ENCODE peak calls at places on chromosomes 6 and 20, in six cellular contexts. Y is cardiac fibroblast, U is fibroblast of the aortic adventitia, C is PC-3, T is heart left ventricle, X is SK-N-SH. S is an unnamed sample.

GRCh38 chr20:59428441-59429205 is 128.2 kb downstream of the EDN3 start:
- DNase-seq in C (no peak), X (no peak), T (no peak), U (no peak), Y (no peak), S (no peak)

GRCh38 chr6:42569102-42570028 is 5.5 kb downstream of the UBR2 start:
- DNase-seq in T (no peak), U (peak; percentile 95), X (no peak), Y (peak; percentile 90), C (peak; percentile 77), S (no peak)

GRCh38 chr6:6824381-6824780 is 235.9 kb downstream of the LY86 start:
- DNase-seq in C (no peak), X (no peak), U (no peak), Y (no peak), T (no peak), S (no peak)

GRCh38 chr6:152089992-152090391 is 282.5 kb downstream of the ESR1 start:
- DNase-seq in Y (peak; percentile 65), X (no peak), C (peak; percentile 72), U (peak; percentile 75), T (no peak), S (no peak)

GRCh38 chr20:1266167-1266973 is at the start of gene SNPH:
- DNase-seq in C (peak; percentile 84), X (peak; percentile 85), U (peak; percentile 67), Y (peak; percentile 82), T (peak; percentile 85), S (peak; percentile 25)

GRCh38 chr20:63377256-63378114 is 16.3 kb upstream of the CHRNA4 start:
- DNase-seq in U (no peak), X (no peak), C (no peak), Y (no peak), T (no peak), S (no peak)

GRCh38 chr20:25452333-25452732 is 44.9 kb downstream of the GINS1 start:
- DNase-seq in X (no peak), U (no peak), T (no peak), C (no peak), Y (peak; percentile 16), S (no peak)

GRCh38 chr6:29016559-29017427 is 11.7 kb upstream of the ZNF311 start:
- DNase-seq in Y (peak; percentile 85), U (peak; percentile 85), X (peak; percentile 72), C (peak; percentile 91), T (peak; percentile 83), S (peak; percentile 75)

GRCh38 chr6:138250513-138251247 is 32.4 kb upstream of the PBOV1 start:
- DNase-seq in X (no peak), U (peak; percentile 94), C (no peak), Y (peak; percentile 94), T (no peak), S (no peak)

GRCh38 chr20:24782801-24783630 is 166.1 kb upstream of the CST7 start:
- DNase-seq in C (peak; percentile 28), X (peak; percentile 44), T (no peak), Y (no peak), U (no peak), S (peak; percentile 41)

DNA sequence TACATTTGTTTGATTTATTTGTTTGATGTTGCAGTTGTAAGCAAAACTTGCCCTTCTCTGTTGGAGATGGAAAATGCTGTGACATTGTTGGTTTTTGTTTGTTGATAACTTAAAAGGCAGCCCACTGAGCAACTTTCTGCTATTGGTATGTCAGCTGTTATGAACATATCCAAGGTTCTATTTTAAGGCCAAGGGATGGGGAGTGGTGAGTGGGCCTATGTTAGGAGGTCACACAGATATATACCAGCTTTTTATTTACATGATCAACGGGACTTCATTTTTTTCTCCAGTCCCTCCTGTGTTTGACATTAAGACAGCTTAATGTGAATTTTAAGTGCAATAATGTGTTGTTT is 5.8 kb downstream of the QKI start:
- DNase-seq in C (no peak), X (no peak), T (no peak), U (peak; percentile 20), Y (no peak), S (no peak)
- H3K4me3 ChIP-seq in C (peak overlapping the region; percentile 68), X (no peak overlapping the region), T (peak overlapping the region; percentile 84), U (peak overlapping the region; percentile 51), Y (no peak overlapping the region), S (no peak overlapping the region)

DNA sequence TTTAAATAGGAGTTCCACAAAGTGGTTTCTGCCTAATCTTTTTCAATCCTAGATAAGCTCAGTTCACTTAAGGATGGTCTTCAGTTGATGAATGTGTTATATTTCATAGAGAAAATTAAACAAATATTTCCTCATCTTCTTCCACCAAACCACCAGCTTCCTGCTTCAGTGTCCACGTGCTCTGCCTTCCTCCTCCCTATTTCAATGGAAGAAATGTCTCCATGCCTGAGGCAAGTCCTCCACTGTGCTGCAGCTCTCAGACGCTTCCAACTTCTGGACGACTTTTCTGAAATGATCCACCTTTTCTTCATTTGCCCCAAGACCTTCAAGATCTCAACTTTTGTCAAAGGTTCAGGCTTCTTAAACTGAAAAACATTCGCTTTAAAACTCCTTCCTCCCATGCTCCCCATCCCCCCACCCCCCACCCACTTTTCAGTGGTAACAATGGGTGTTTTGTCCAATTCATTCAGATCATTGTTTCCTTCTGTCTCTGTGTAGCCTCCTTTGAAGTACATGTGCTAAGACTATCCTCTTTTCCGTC is 25.3 kb upstream of the FABP7 start:
- DNase-seq in T (no peak), U (no peak), Y (no peak), C (no peak), X (no peak), S (no peak)
- H3K4me3 ChIP-seq in T (peak overlapping the region; percentile 41), U (no peak overlapping the region), Y (no peak overlapping the region), C (no peak overlapping the region), X (no peak overlapping the region), S (no peak overlapping the region)

GRCh38 chr20:2874456-2874855 is 1.2 kb downstream of the PTPRA start:
- DNase-seq in U (peak; percentile 8), Y (no peak), T (no peak), C (peak; percentile 24), X (no peak), S (no peak)
- H3K4me3 ChIP-seq in U (peak overlapping the region; percentile 90), Y (peak overlapping the region; percentile 87), T (peak overlapping the region; percentile 92), C (peak overlapping the region; percentile 99), X (peak overlapping the region; percentile 89), S (peak overlapping the region; percentile 81)

DNA sequence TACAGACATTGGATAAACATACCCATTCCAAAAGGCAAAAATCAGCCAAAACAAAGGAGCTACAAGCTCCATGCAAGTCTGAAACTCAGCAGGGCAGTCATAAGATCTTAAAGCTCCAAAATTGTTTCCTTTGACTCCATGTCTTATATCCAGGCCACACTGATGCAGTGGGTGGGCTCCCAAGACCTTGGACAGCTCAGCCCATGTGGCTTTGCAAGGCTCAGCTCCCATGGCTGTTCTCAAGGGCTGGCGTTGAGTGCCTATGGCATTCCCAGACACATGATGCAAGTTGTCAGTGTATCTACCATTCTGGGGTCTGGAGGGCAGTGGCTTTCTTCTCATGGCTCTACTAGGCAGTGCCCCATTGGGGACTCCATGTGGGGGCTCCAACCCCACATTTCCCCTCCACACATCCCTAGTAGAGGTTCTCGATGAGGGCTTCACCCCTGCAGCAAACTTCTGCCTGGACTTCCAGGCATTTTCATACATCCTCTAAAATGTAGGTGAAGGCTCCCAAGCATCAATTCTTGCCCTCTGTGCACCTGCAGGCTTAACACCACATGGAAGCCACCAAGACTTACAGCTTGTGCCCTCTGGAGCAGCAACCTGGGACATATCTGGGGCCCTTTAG is 35.4 kb upstream of the SENP6 start:
- DNase-seq in T (no peak), C (no peak), Y (no peak), X (no peak), U (no peak), S (no peak)
- H3K4me3 ChIP-seq in T (no peak overlapping the region), C (no peak overlapping the region), Y (no peak overlapping the region), X (no peak overlapping the region), U (no peak overlapping the region), S (no peak overlapping the region)

S was measured in BE2C.